ENCODE peak calls at places on chromosomes 4 and X, in ten cellular contexts. Z, Y, A, E, H, R, I, O, N and F are unnamed samples.

GRCh38 chr4:41120297-41121217 is 93.8 kb downstream of the APBB2 start:
- DNase-seq in Z (no peak), Y (peak; percentile 62), A (peak; percentile 45), E (no peak), H (peak; percentile 95), R (no peak), I (peak; percentile 24), O (no peak), N (peak; percentile 39), F (peak; percentile 66)

GRCh38 chr4:126223784-126224407 is 909.1 kb downstream of the FAT4 start:
- DNase-seq in Z (peak; percentile 1), Y (no peak), A (peak; percentile 2), E (no peak), H (peak; percentile 50), R (no peak), I (no peak), O (peak; percentile 24), N (no peak), F (no peak)

GRCh38 chr4:74504212-74504611 is 59.3 kb downstream of the AREG start:
- DNase-seq in Z (no peak), Y (no peak), A (peak; percentile 51), E (no peak), H (peak; percentile 74), R (no peak), I (no peak), O (no peak), N (no peak), F (no peak)

GRCh38 chrX:151396042-151396826 is 772 bp upstream of the VMA21 start:
- DNase-seq in Z (peak; percentile 49), Y (no peak), A (no peak), E (no peak), H (peak; percentile 84), R (no peak), I (no peak), O (no peak), N (peak; percentile 16), F (peak; percentile 35)

GRCh38 chrX:70172964-70173363 is 4.3 kb upstream of the DGAT2L6 start:
- DNase-seq in Z (no peak), Y (no peak), A (no peak), E (no peak), H (no peak), R (no peak), I (no peak), O (no peak), N (no peak), F (no peak)

GRCh38 chr4:2458546-2459491 is 10.1 kb upstream of the RNF4 start:
- DNase-seq in Z (no peak), Y (no peak), A (no peak), E (no peak), H (no peak), R (no peak), I (no peak), O (no peak), N (no peak), F (no peak)

GRCh38 chr4:108959497-108959896 is 196.6 kb upstream of the ETNPPL start:
- DNase-seq in Z (no peak), Y (no peak), A (no peak), E (no peak), H (no peak), R (no peak), I (no peak), O (no peak), N (no peak), F (no peak)

GRCh38 chrX:110671068-110671803 is 124.4 kb downstream of the CHRDL1 start:
- DNase-seq in Z (no peak), Y (no peak), A (peak; percentile 17), E (no peak), H (peak; percentile 0), R (no peak), I (no peak), O (no peak), N (no peak), F (no peak)

GRCh38 chr4:184383497-184384055 is 90.8 kb downstream of the IRF2 start:
- DNase-seq in Z (peak; percentile 27), Y (peak; percentile 45), A (peak; percentile 97), E (no peak), H (peak; percentile 97), R (no peak), I (peak; percentile 22), O (no peak), N (no peak), F (peak; percentile 90)

GRCh38 chr4:144597171-144597570 is 48.8 kb upstream of the HHIP start:
- DNase-seq in Z (no peak), Y (no peak), A (no peak), E (no peak), H (no peak), R (no peak), I (no peak), O (no peak), N (no peak), F (no peak)

GRCh38 chr4:124079174-124079780 is 633.3 kb downstream of the ANKRD50 start:
- DNase-seq in Z (no peak), Y (no peak), A (no peak), E (no peak), H (no peak), R (no peak), I (no peak), O (no peak), N (no peak), F (peak; percentile 88)

GRCh38 chrX:145751943-145752342 is 65.7 kb upstream of the SLITRK2 start:
- DNase-seq in Z (no peak), Y (no peak), A (no peak), E (no peak), H (peak; percentile 79), R (no peak), I (no peak), O (no peak), N (no peak), F (no peak)

GRCh38 chrX:129651756-129652564 is 2.8 kb downstream of the APLN start:
- DNase-seq in Z (no peak), Y (peak; percentile 34), A (no peak), E (no peak), H (no peak), R (peak; percentile 15), I (no peak), O (peak; percentile 16), N (peak; percentile 38), F (no peak)

GRCh38 chr4:57110635-57111546 is 706 bp upstream of the IGFBP7 start:
- DNase-seq in Z (no peak), Y (peak; percentile 30), A (peak; percentile 64), E (no peak), H (peak; percentile 70), R (peak; percentile 67), I (no peak), O (peak; percentile 33), N (peak; percentile 48), F (peak; percentile 58)

GRCh38 chrX:17361620-17362019 is 13.4 kb upstream of the NHS start:
- DNase-seq in Z (peak; percentile 19), Y (no peak), A (no peak), E (no peak), H (no peak), R (peak; percentile 63), I (peak; percentile 10), O (no peak), N (no peak), F (no peak)

GRCh38 chr4:10078481-10079233 is 37.9 kb downstream of the WDR1 start:
- DNase-seq in Z (no peak), Y (peak; percentile 20), A (no peak), E (no peak), H (no peak), R (no peak), I (peak; percentile 9), O (no peak), N (peak; percentile 13), F (no peak)

GRCh38 chr4:8939160-8939855 is 67.7 kb upstream of the HMX1 start:
- DNase-seq in Z (no peak), Y (no peak), A (no peak), E (no peak), H (no peak), R (no peak), I (no peak), O (no peak), N (no peak), F (no peak)

GRCh38 chrX:153469811-153470410 is 465 bp downstream of the HAUS7 start:
- DNase-seq in Z (no peak), Y (no peak), A (peak; percentile 8), E (no peak), H (no peak), R (no peak), I (no peak), O (peak; percentile 48), N (no peak), F (peak; percentile 28)
- H3K27ac ChIP-seq in Z (peak overlapping the region; percentile 54), Y (peak overlapping the region; percentile 77), A (no peak overlapping the region), E (peak overlapping the region; percentile 66), H (peak overlapping the region; percentile 14), R (no peak overlapping the region), I (no peak overlapping the region), O (no peak overlapping the region), N (peak overlapping the region; percentile 84), F (no peak overlapping the region)

GRCh38 chrX:39654952-39655351 is 442.8 kb downstream of the BCOR start:
- DNase-seq in Z (no peak), Y (no peak), A (no peak), E (no peak), H (no peak), R (no peak), I (no peak), O (no peak), N (no peak), F (no peak)
- H3K27ac ChIP-seq in Z (no peak overlapping the region), Y (no peak overlapping the region), A (no peak overlapping the region), E (no peak overlapping the region), H (no peak overlapping the region), R (no peak overlapping the region), I (no peak overlapping the region), O (no peak overlapping the region), N (no peak overlapping the region), F (no peak overlapping the region)

DNA sequence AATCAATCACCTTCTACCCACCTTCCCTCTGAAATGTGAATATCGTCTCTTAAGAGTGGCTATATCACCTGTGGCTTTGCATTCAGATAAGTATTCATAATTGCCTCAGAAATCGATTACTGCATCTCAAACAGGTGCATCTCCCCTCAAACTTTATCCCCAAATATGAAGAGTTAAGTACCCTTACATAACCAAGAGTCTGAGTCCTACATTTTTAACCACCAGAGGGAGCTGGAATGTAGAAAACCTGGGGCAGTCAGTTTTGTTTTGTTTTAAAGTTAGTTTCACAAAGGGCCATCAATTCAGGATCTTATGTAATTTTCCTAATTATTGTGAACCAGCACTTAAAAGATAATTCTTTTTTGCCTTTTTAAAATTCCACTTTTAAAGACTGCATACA is 5.7 kb downstream of the TCEANC start:
- DNase-seq in Z (peak; percentile 34), Y (no peak), A (peak; percentile 51), E (no peak), H (peak; percentile 73), R (no peak), I (no peak), O (peak; percentile 69), N (no peak), F (no peak)
- H3K27ac ChIP-seq in Z (no peak overlapping the region), Y (peak overlapping the region; percentile 21), A (peak overlapping the region; percentile 76), E (no peak overlapping the region), H (no peak overlapping the region), R (no peak overlapping the region), I (no peak overlapping the region), O (no peak overlapping the region), N (peak overlapping the region; percentile 66), F (peak overlapping the region; percentile 20)

GRCh38 chrX:147738260-147738659 is 173.5 kb upstream of the FMR1 start:
- DNase-seq in Z (no peak), Y (no peak), A (no peak), E (no peak), H (no peak), R (no peak), I (no peak), O (no peak), N (no peak), F (no peak)
- H3K27ac ChIP-seq in Z (no peak overlapping the region), Y (no peak overlapping the region), A (no peak overlapping the region), E (no peak overlapping the region), H (no peak overlapping the region), R (no peak overlapping the region), I (no peak overlapping the region), O (no peak overlapping the region), N (no peak overlapping the region), F (no peak overlapping the region)

GRCh38 chrX:23341452-23341851 is 6.8 kb downstream of the PTCHD1 start:
- DNase-seq in Z (no peak), Y (no peak), A (no peak), E (no peak), H (no peak), R (peak; percentile 74), I (no peak), O (peak; percentile 28), N (no peak), F (no peak)
- H3K27ac ChIP-seq in Z (no peak overlapping the region), Y (no peak overlapping the region), A (no peak overlapping the region), E (no peak overlapping the region), H (no peak overlapping the region), R (no peak overlapping the region), I (no peak overlapping the region), O (no peak overlapping the region), N (no peak overlapping the region), F (no peak overlapping the region)